ENCODE peak calls at places on chromosomes 4 and X, in eight cellular contexts. One of them, this sample, is unnamed.

GRCh38 chrX:47723689-47724088 is 64.7 kb upstream of the UXT start:
- DNase-seq in activated effector memory CD4-positive, alpha-beta T cell treated with Interleukin-2 at 50 U/mL for 16 hours: no peak
- DNase-seq in stimulated activated CD8-positive, alpha-beta memory T cell treated with anti-CD3 and anti-CD28 coated beads, Interleukin-2, amount 100 ng/mL, for 1 hour: no peak
- DNase-seq in right cardiac atrium: no peak
- DNase-seq in sigmoid colon: no peak
- DNase-seq in stomach: no peak
- DNase-seq in brain microvascular endothelial cell: no peak
- DNase-seq in cerebellar cortex: no peak
- DNase-seq in this sample: no peak

GRCh38 chrX:10076765-10077164 is 80.0 kb upstream of the CLCN4 start:
- DNase-seq in activated effector memory CD4-positive, alpha-beta T cell treated with Interleukin-2 at 50 U/mL for 16 hours: no peak
- DNase-seq in stimulated activated CD8-positive, alpha-beta memory T cell treated with anti-CD3 and anti-CD28 coated beads, Interleukin-2, amount 100 ng/mL, for 1 hour: no peak
- DNase-seq in right cardiac atrium: no peak
- DNase-seq in sigmoid colon: no peak
- DNase-seq in stomach: no peak
- DNase-seq in brain microvascular endothelial cell: no peak
- DNase-seq in cerebellar cortex: no peak
- DNase-seq in this sample: no peak

GRCh38 chr4:143482753-143483362 is 30.6 kb upstream of the SMARCA5 start:
- DNase-seq in activated effector memory CD4-positive, alpha-beta T cell treated with Interleukin-2 at 50 U/mL for 16 hours: no peak
- DNase-seq in stimulated activated CD8-positive, alpha-beta memory T cell treated with anti-CD3 and anti-CD28 coated beads, Interleukin-2, amount 100 ng/mL, for 1 hour: no peak
- DNase-seq in right cardiac atrium: no peak
- DNase-seq in sigmoid colon: no peak
- DNase-seq in stomach: no peak
- DNase-seq in brain microvascular endothelial cell: peak
- DNase-seq in cerebellar cortex: peak
- DNase-seq in this sample: peak

GRCh38 chr4:67103001-67103737 is 442.1 kb downstream of the CENPC start:
- DNase-seq in activated effector memory CD4-positive, alpha-beta T cell treated with Interleukin-2 at 50 U/mL for 16 hours: no peak
- DNase-seq in stimulated activated CD8-positive, alpha-beta memory T cell treated with anti-CD3 and anti-CD28 coated beads, Interleukin-2, amount 100 ng/mL, for 1 hour: no peak
- DNase-seq in right cardiac atrium: no peak
- DNase-seq in sigmoid colon: no peak
- DNase-seq in stomach: no peak
- DNase-seq in brain microvascular endothelial cell: no peak
- DNase-seq in cerebellar cortex: no peak
- DNase-seq in this sample: peak

GRCh38 chrX:39718951-39719350 is 378.8 kb downstream of the BCOR start:
- DNase-seq in activated effector memory CD4-positive, alpha-beta T cell treated with Interleukin-2 at 50 U/mL for 16 hours: no peak
- DNase-seq in stimulated activated CD8-positive, alpha-beta memory T cell treated with anti-CD3 and anti-CD28 coated beads, Interleukin-2, amount 100 ng/mL, for 1 hour: no peak
- DNase-seq in right cardiac atrium: no peak
- DNase-seq in sigmoid colon: no peak
- DNase-seq in stomach: no peak
- DNase-seq in brain microvascular endothelial cell: no peak
- DNase-seq in cerebellar cortex: no peak
- DNase-seq in this sample: no peak

GRCh38 chr4:4260185-4260751 is 12.2 kb upstream of the TMEM128 start:
- DNase-seq in activated effector memory CD4-positive, alpha-beta T cell treated with Interleukin-2 at 50 U/mL for 16 hours: no peak
- DNase-seq in stimulated activated CD8-positive, alpha-beta memory T cell treated with anti-CD3 and anti-CD28 coated beads, Interleukin-2, amount 100 ng/mL, for 1 hour: no peak
- DNase-seq in right cardiac atrium: no peak
- DNase-seq in sigmoid colon: no peak
- DNase-seq in stomach: no peak
- DNase-seq in brain microvascular endothelial cell: peak
- DNase-seq in cerebellar cortex: peak
- DNase-seq in this sample: no peak

GRCh38 chr4:128355301-128355700 is 67.7 kb upstream of the PGRMC2 start:
- DNase-seq in activated effector memory CD4-positive, alpha-beta T cell treated with Interleukin-2 at 50 U/mL for 16 hours: no peak
- DNase-seq in stimulated activated CD8-positive, alpha-beta memory T cell treated with anti-CD3 and anti-CD28 coated beads, Interleukin-2, amount 100 ng/mL, for 1 hour: no peak
- DNase-seq in right cardiac atrium: peak
- DNase-seq in sigmoid colon: no peak
- DNase-seq in stomach: no peak
- DNase-seq in brain microvascular endothelial cell: no peak
- DNase-seq in cerebellar cortex: no peak
- DNase-seq in this sample: no peak

GRCh38 chr4:110417151-110417550 is 58.8 kb upstream of the ENPEP start:
- DNase-seq in activated effector memory CD4-positive, alpha-beta T cell treated with Interleukin-2 at 50 U/mL for 16 hours: no peak
- DNase-seq in stimulated activated CD8-positive, alpha-beta memory T cell treated with anti-CD3 and anti-CD28 coated beads, Interleukin-2, amount 100 ng/mL, for 1 hour: no peak
- DNase-seq in right cardiac atrium: no peak
- DNase-seq in sigmoid colon: no peak
- DNase-seq in stomach: no peak
- DNase-seq in brain microvascular endothelial cell: no peak
- DNase-seq in cerebellar cortex: no peak
- DNase-seq in this sample: no peak

This sample was measured in Ammon's horn.